ENCODE peak calls at places on chromosomes 11 and 22, in six cellular contexts. R, L, V, D, J and Z are unnamed samples.

GRCh38 chr11:44320289-44320973 is 10.5 kb upstream of the ALX4 start:
- DNase-seq in R (no peak), L (no peak), V (no peak), D (no peak), J (no peak), Z (no peak)

GRCh38 chr11:59545179-59546020 is 34.1 kb downstream of the OR4D9 start:
- DNase-seq in R (no peak), L (no peak), V (no peak), D (no peak), J (no peak), Z (no peak)

GRCh38 chr11:66976925-66977324 is 1.8 kb downstream of the C11orf86 start:
- DNase-seq in R (no peak), L (no peak), V (no peak), D (no peak), J (no peak), Z (no peak)

GRCh38 chr11:88194990-88195389 is 19.7 kb upstream of the RAB38 start:
- DNase-seq in R (no peak), L (no peak), V (no peak), D (no peak), J (no peak), Z (no peak)

GRCh38 chr22:30420401-30421178 is 5.0 kb upstream of the MTFP1 start:
- DNase-seq in R (peak), L (no peak), V (no peak), D (no peak), J (no peak), Z (no peak)

GRCh38 chr11:8719260-8720190 is 36.9 kb downstream of the RPL27A start:
- DNase-seq in R (peak), L (no peak), V (peak), D (no peak), J (no peak), Z (no peak)

GRCh38 chr11:130472434-130472961 is 24.1 kb downstream of the ADAMTS15 start:
- DNase-seq in R (no peak), L (no peak), V (no peak), D (no peak), J (no peak), Z (no peak)

GRCh38 chr11:65580031-65580692 is 4.3 kb downstream of the EHBP1L1 start:
- DNase-seq in R (no peak), L (no peak), V (no peak), D (no peak), J (no peak), Z (no peak)

GRCh38 chr11:2297623-2298030 is 4.1 kb downstream of the C11orf21 start:
- DNase-seq in R (no peak), L (no peak), V (peak), D (no peak), J (no peak), Z (no peak)

GRCh38 chr11:8039530-8040260 is 41.3 kb upstream of the TUB start:
- DNase-seq in R (no peak), L (no peak), V (no peak), D (no peak), J (no peak), Z (peak)

GRCh38 chr11:83070878-83071640 is 638 bp downstream of the RAB30 start:
- DNase-seq in R (no peak), L (no peak), V (peak), D (peak), J (no peak), Z (no peak)

GRCh38 chr11:34819740-34820482 is 96.3 kb downstream of the APIP start:
- DNase-seq in R (no peak), L (no peak), V (no peak), D (no peak), J (no peak), Z (no peak)

GRCh38 chr11:125153837-125154236 is 10.7 kb upstream of the PKNOX2 start:
- DNase-seq in R (no peak), L (no peak), V (no peak), D (no peak), J (no peak), Z (no peak)

GRCh38 chr11:124869856-124870387 is 4.7 kb downstream of the ROBO3 start:
- DNase-seq in R (no peak), L (no peak), V (no peak), D (no peak), J (no peak), Z (no peak)

GRCh38 chr22:39249081-39249704 is 4.4 kb upstream of the PDGFB start:
- DNase-seq in R (no peak), L (no peak), V (no peak), D (no peak), J (no peak), Z (no peak)

GRCh38 chr11:45933131-45933821 is 10.8 kb downstream of the LARGE2 start:
- DNase-seq in R (no peak), L (no peak), V (no peak), D (no peak), J (no peak), Z (no peak)

GRCh38 chr22:48724899-48725298 is 1102.8 kb downstream of the BRD1 start:
- DNase-seq in R (no peak), L (no peak), V (peak), D (no peak), J (no peak), Z (peak)

GRCh38 chr22:48744967-48745841 is 1082.5 kb downstream of the BRD1 start:
- DNase-seq in R (no peak), L (no peak), V (no peak), D (no peak), J (no peak), Z (no peak)

GRCh38 chr11:68308068-68308467 is 4.3 kb upstream of the LRP5 start:
- DNase-seq in R (no peak), L (no peak), V (no peak), D (no peak), J (no peak), Z (no peak)

GRCh38 chr11:78510597-78510996 is 64.1 kb downstream of the NARS2 start:
- DNase-seq in R (no peak), L (no peak), V (no peak), D (no peak), J (no peak), Z (no peak)

GRCh38 chr11:85318573-85318972 is 308.6 kb downstream of the DLG2 start:
- DNase-seq in R (no peak), L (no peak), V (no peak), D (no peak), J (no peak), Z (no peak)

GRCh38 chr11:110147965-110148709 is 54.9 kb downstream of the ZC3H12C start:
- DNase-seq in R (peak), L (no peak), V (no peak), D (no peak), J (no peak), Z (no peak)

GRCh38 chr11:122439911-122440782 is 215.4 kb upstream of the UBASH3B start:
- DNase-seq in R (peak), L (no peak), V (no peak), D (no peak), J (no peak), Z (no peak)